ENCODE peak calls at places on chromosomes 5 and 9, in seven cellular contexts. J is foreskin fibroblast; D is HCT116; Z is CD8-positive, alpha-beta T cell; L is GM12865; T is fibroblast of pulmonary artery; W is lower lobe of right lung. B is an unnamed sample.

GRCh38 chr5:63822633-63823032 is 139.6 kb downstream of the HTR1A start:
- DNase-seq in W (no peak), J (no peak), D (no peak), L (no peak), Z (no peak), T (no peak), B (no peak)

GRCh38 chr9:26973989-26974388 is 17.8 kb downstream of the IFT74 start:
- DNase-seq in D (no peak), W (no peak), T (no peak), J (no peak), L (no peak), Z (no peak), B (no peak)

GRCh38 chr5:109016300-109016699 is 268.6 kb downstream of the FER start:
- DNase-seq in D (no peak), L (peak; percentile 37), Z (no peak), W (no peak), J (no peak), T (peak; percentile 55), B (no peak)

GRCh38 chr5:125323613-125324012 is 577.2 kb upstream of the ZNF608 start:
- DNase-seq in D (no peak), Z (no peak), J (no peak), T (no peak), W (no peak), L (no peak), B (no peak)

GRCh38 chr5:157271740-157272271 is 5.9 kb downstream of the CYFIP2 start:
- DNase-seq in D (no peak), L (peak; percentile 96), T (no peak), W (peak; percentile 63), J (no peak), Z (peak; percentile 78), B (peak; percentile 94)

GRCh38 chr9:81430727-81431126 is 258.6 kb downstream of the TLE1 start:
- DNase-seq in L (no peak), D (no peak), Z (no peak), W (no peak), J (peak; percentile 50), T (no peak), B (no peak)

GRCh38 chr5:73298251-73299016 is 125.4 kb downstream of the TMEM174 start:
- DNase-seq in Z (no peak), W (no peak), J (no peak), L (no peak), T (no peak), D (no peak), B (no peak)

GRCh38 chr5:39498247-39498952 is 73.6 kb upstream of the DAB2 start:
- DNase-seq in Z (no peak), T (peak; percentile 73), W (no peak), J (no peak), D (no peak), L (no peak), B (no peak)

GRCh38 chr5:74542477-74542876 is 98.1 kb downstream of the ENC1 start:
- DNase-seq in W (no peak), T (peak; percentile 26), Z (no peak), J (no peak), D (no peak), L (no peak), B (no peak)

GRCh38 chr9:115039686-115040085 is 78.3 kb downstream of the TNC start:
- DNase-seq in Z (no peak), D (no peak), W (no peak), T (no peak), J (no peak), L (no peak), B (no peak)

GRCh38 chr9:114592356-114592755 is 4.8 kb downstream of the ATP6V1G1 start:
- DNase-seq in Z (peak; percentile 51), J (no peak), W (no peak), D (no peak), L (peak; percentile 62), T (peak; percentile 25), B (no peak)

GRCh38 chr5:103120607-103121200 is 603 bp downstream of the PPIP5K2 start:
- DNase-seq in W (no peak), J (peak; percentile 6), T (peak; percentile 16), L (peak; percentile 38), Z (no peak), D (no peak), B (no peak)

GRCh38 chr5:33612386-33612785 is 171.6 kb downstream of the TARS1 start:
- DNase-seq in D (no peak), T (peak; percentile 46), Z (no peak), J (peak; percentile 71), W (no peak), L (no peak), B (no peak)

GRCh38 chr5:135827965-135828792 is 6.3 kb upstream of the SLC25A48 start:
- DNase-seq in J (no peak), W (no peak), T (no peak), Z (no peak), L (no peak), D (no peak), B (no peak)

GRCh38 chr9:37835821-37836220 is 35.2 kb downstream of the DCAF10 start:
- DNase-seq in D (no peak), L (no peak), T (no peak), W (no peak), J (no peak), Z (no peak), B (no peak)

GRCh38 chr9:38761999-38762398 is 42.1 kb upstream of the FAM240B start:
- DNase-seq in Z (no peak), W (no peak), D (no peak), T (no peak), L (no peak), J (no peak), B (no peak)

GRCh38 chr5:132223861-132224260 is 3.8 kb downstream of the P4HA2 start:
- DNase-seq in D (no peak), T (no peak), J (no peak), Z (no peak), W (no peak), L (no peak), B (no peak)

GRCh38 chr5:154949758-154950157 is 8.9 kb downstream of the MRPL22 start:
- DNase-seq in D (no peak), Z (no peak), J (no peak), T (no peak), W (no peak), L (no peak), B (no peak)

GRCh38 chr9:33164138-33164809 is 2.9 kb downstream of the B4GALT1 start:
- DNase-seq in J (no peak), L (peak; percentile 85), T (no peak), W (no peak), Z (no peak), D (no peak), B (peak; percentile 76)
- H3K4me3 ChIP-seq in J (peak overlapping the region; percentile 97), L (peak overlapping the region; percentile 75), T (peak overlapping the region; percentile 99), W (peak overlapping the region; percentile 86), Z (peak overlapping the region; percentile 28), D (no peak overlapping the region), B (peak overlapping the region; percentile 93)

GRCh38 chr5:122362361-122362760 is 50.3 kb downstream of the SNCAIP start:
- DNase-seq in J (no peak), Z (no peak), D (no peak), T (peak; percentile 63), W (no peak), L (no peak), B (no peak)
- TF ChIP-seq CTCF in J (no peak), Z (no peak), D (no peak), T (no peak), W (no peak), L (no peak), B (no peak)

DNA sequence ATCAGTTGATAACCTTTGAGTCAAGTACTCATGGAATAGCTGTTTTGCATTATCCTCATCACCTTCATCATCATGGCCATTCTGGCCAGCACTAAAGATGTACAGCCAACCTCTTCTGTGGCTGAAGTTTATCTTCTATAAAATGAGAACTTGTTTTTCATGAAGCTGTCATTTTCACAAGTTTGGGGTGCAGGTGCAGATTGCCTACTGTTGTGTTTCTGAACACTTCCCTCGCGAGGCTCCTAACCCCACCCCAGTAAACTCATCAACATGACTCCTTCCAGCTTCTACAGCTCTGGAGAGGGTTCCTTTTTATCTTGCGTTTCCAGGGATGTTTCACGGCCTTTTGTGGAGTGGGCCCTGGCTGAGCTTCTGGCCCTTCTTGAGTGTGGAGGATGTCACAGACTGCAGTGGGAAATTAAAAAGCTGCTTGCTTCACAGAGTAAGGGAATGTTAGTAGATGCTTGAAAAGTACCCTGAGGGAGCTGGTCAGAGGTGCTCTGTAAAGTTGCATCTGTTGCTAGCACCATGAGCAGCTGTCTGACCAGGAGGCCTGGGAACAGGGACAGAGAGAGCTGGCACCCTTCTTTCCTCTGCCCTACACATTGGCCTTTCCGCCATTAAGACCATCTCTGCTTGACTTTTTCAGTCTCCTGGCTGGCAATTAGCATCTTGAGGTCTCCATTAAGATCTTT is 24.9 kb downstream of the SYK start:
- DNase-seq in T (no peak), Z (no peak), L (no peak), D (no peak), W (no peak), J (no peak), B (no peak)
- H3K4me3 ChIP-seq in T (no peak overlapping the region), Z (no peak overlapping the region), L (no peak overlapping the region), D (no peak overlapping the region), W (no peak overlapping the region), J (no peak overlapping the region), B (no peak overlapping the region)

GRCh38 chr5:78492650-78493049 is 132.2 kb downstream of the SCAMP1 start:
- DNase-seq in L (no peak), D (no peak), Z (no peak), W (no peak), T (no peak), J (no peak), B (no peak)

GRCh38 chr5:78490709-78491485 is 130.5 kb downstream of the SCAMP1 start:
- DNase-seq in L (no peak), D (no peak), W (no peak), J (no peak), T (peak; percentile 39), Z (no peak), B (no peak)

GRCh38 chr5:78495800-78496199 is 135.4 kb downstream of the SCAMP1 start:
- DNase-seq in D (no peak), Z (no peak), L (no peak), J (no peak), T (peak; percentile 52), W (no peak), B (no peak)

GRCh38 chr5:78496373-78496772 is 136.0 kb downstream of the SCAMP1 start:
- DNase-seq in L (no peak), W (no peak), T (no peak), Z (no peak), J (peak; percentile 71), D (no peak), B (no peak)

GRCh38 chr5:78492216-78492615 is 131.8 kb downstream of the SCAMP1 start:
- DNase-seq in T (no peak), L (no peak), Z (no peak), W (no peak), D (no peak), J (no peak), B (no peak)
- TF ChIP-seq CTCF in T (no peak), L (no peak), Z (no peak), W (no peak), D (no peak), J (no peak), B (no peak)

B was measured in GM12864.